ENCODE peak calls at places on chromosome 1, in five cellular contexts. Y is psoas muscle, P is fibroblast of lung, C is SK-N-SH, V is epithelial cell of proximal tubule. W is an unnamed sample.

GRCh38 chr1:39574646-39575045 is 1.9 kb downstream of the PABPC4 start:
- DNase-seq in V (no peak), P (peak), Y (no peak), C (no peak), W (no peak)

GRCh38 chr1:25624155-25624554 is 7.6 kb downstream of the MAN1C1 start:
- DNase-seq in C (no peak), V (no peak), P (no peak), Y (no peak), W (no peak)

GRCh38 chr1:221998781-221999180 is 256.9 kb upstream of the DUSP10 start:
- DNase-seq in V (no peak), Y (no peak), P (no peak), C (no peak), W (no peak)

GRCh38 chr1:47521034-47521871 is 83.4 kb downstream of the FOXD2 start:
- DNase-seq in C (no peak), P (no peak), Y (no peak), V (no peak), W (peak)

GRCh38 chr1:243447342-243447741 is 191.5 kb downstream of the SDCCAG8 start:
- DNase-seq in C (no peak), Y (peak), V (no peak), P (peak), W (no peak)

GRCh38 chr1:67735220-67735619 is 50.2 kb downstream of the GADD45A start:
- DNase-seq in P (no peak), Y (no peak), V (no peak), C (no peak), W (no peak)

GRCh38 chr1:12617511-12617900 is 504 bp downstream of the DHRS3 start:
- DNase-seq in V (no peak), Y (no peak), P (no peak), C (no peak), W (peak)

GRCh38 chr1:2854151-2854550 is 52.7 kb upstream of the TTC34 start:
- DNase-seq in P (no peak), V (no peak), Y (peak), C (no peak), W (no peak)

GRCh38 chr1:20654104-20654690 is 7.0 kb downstream of the DDOST start:
- DNase-seq in V (no peak), Y (peak), C (no peak), P (peak), W (peak)

GRCh38 chr1:20485527-20486456 is at the start of gene CAMK2N1:
- DNase-seq in P (peak), Y (peak), V (no peak), C (peak), W (peak)

GRCh38 chr1:23525558-23526174 is 5.4 kb downstream of the E2F2 start:
- DNase-seq in Y (no peak), P (no peak), V (no peak), C (no peak), W (no peak)

DNA sequence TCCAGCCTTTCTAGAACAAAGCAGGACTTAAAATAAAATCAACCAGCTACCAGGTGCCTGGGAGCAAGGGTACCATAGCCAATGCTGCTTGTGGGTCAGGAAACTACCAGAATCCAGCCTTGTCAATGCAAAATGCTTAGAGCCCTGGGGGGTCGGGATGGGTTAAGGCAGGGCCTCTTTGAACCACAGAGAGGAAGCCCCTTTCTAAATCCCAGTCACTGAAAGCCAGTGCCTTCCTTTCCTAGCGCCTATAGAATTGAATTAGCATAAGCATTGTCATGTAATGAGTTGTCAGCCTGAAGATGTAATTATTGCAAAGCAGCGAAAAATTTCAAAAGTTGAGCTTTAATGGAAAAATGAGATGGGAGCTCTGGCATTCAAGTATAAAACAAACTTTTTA is 176.6 kb upstream of the DAB1 start:
- DNase-seq in Y (no peak), V (no peak), P (no peak), C (no peak), W (peak)
- H3K4me3 ChIP-seq in Y (no peak), V (no peak), P (no peak), C (no peak), W (no peak)

GRCh38 chr1:246617768-246618167 is 51.5 kb downstream of the CNST start:
- DNase-seq in V (no peak), C (no peak), P (no peak), Y (no peak), W (no peak)

GRCh38 chr1:246622035-246622652 is 55.9 kb downstream of the CNST start:
- DNase-seq in P (peak), Y (no peak), C (peak), V (no peak), W (no peak)

GRCh38 chr1:246618240-246618639 is 52.0 kb downstream of the CNST start:
- DNase-seq in P (no peak), Y (no peak), V (no peak), C (no peak), W (no peak)

GRCh38 chr1:246613131-246613758 is 47.0 kb downstream of the CNST start:
- DNase-seq in V (no peak), P (no peak), C (no peak), Y (no peak), W (no peak)

GRCh38 chr1:246617156-246617555 is 50.9 kb downstream of the CNST start:
- DNase-seq in P (no peak), V (no peak), Y (no peak), C (no peak), W (no peak)
- H3K4me3 ChIP-seq in P (no peak), V (no peak), Y (no peak), C (no peak), W (no peak)

GRCh38 chr1:37762516-37762915 is 2.4 kb downstream of the EPHA10 start:
- DNase-seq in C (no peak), V (no peak), Y (no peak), P (no peak), W (no peak)
- H3K4me3 ChIP-seq in C (no peak), V (no peak), Y (no peak), P (no peak), W (no peak)

DNA sequence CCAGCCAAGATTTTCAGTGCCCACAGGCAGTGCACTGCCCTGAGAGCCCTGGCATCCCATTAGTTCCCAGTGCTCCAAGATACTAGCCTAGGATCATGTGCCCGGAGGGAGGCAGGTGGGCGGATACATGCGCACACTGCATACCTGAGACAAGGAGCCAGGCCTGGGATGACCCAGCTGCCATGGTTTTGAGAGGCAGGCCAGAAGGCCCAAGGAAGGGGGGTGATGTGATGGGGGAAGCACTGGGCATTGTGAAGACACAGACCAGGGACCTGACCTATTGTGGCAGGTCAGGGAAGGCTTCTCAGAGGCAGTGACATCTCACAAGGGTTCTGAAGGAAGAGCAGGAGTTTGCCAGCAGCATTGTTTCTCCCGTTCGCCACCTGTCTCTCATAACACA is 3.6 kb downstream of the ZC3H12A start:
- DNase-seq in P (no peak), Y (peak), V (no peak), C (no peak), W (peak)
- H3K4me3 ChIP-seq in P (peak), Y (peak), V (peak), C (peak), W (peak)

DNA sequence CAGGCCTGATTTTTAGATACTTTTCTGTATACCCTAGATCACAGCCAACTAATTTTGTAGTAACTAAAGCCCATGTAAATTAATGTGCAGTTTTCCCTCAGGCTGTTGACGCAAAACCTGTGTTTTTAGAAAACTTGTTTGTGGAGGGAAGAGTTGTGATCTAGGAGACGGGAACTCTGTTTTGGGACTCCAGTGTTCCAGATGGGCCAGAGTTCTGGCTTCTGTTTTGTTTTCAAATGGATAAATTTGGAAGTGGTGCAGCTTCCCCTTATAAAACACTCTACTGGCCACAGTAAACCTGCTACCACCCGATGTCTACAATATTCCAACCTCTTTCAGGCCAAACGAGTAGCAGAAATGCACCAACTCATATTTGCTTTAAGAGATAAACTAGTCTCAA is 13.6 kb upstream of the GPR88 start:
- DNase-seq in P (no peak), V (no peak), C (no peak), Y (no peak), W (no peak)
- H3K4me3 ChIP-seq in P (no peak), V (no peak), C (no peak), Y (no peak), W (no peak)

GRCh38 chr1:52603680-52604501 is 1.7 kb downstream of the GPX7 start:
- DNase-seq in Y (no peak), P (no peak), C (no peak), V (peak), W (no peak)
- H3K4me3 ChIP-seq in Y (peak), P (no peak), C (no peak), V (no peak), W (no peak)